ENCODE peak calls at places on chromosomes 5 and 9, in ten cellular contexts. One of them, this sample, is unnamed.

GRCh38 chr5:102901821-102902448 is 146.8 kb downstream of the PAM start:
- DNase-seq in ACHN: no peak
- DNase-seq in NCI-H1048: no peak
- DNase-seq in WTC11: no peak
- DNase-seq in HCEC 1CT: no peak
- DNase-seq in germinal center: no peak
- DNase-seq in stimulated activated CD4-positive, alpha-beta T cell treated with anti-CD3 and anti-CD28 coated beads, Interleukin-2, amount 100 ng/mL, for 48 hours: no peak
- DNase-seq in left colon: no peak
- DNase-seq in GM03348: no peak
- DNase-seq in NCI-H345: no peak
- DNase-seq in this sample: no peak

GRCh38 chr9:77417570-77417969 is 230.6 kb downstream of the GNA14 start:
- DNase-seq in ACHN: no peak
- DNase-seq in NCI-H1048: no peak
- DNase-seq in WTC11: no peak
- DNase-seq in HCEC 1CT: peak
- DNase-seq in germinal center: no peak
- DNase-seq in stimulated activated CD4-positive, alpha-beta T cell treated with anti-CD3 and anti-CD28 coated beads, Interleukin-2, amount 100 ng/mL, for 48 hours: no peak
- DNase-seq in left colon: no peak
- DNase-seq in GM03348: peak
- DNase-seq in NCI-H345: no peak
- DNase-seq in this sample: no peak

GRCh38 chr9:134221273-134222017 is 57.1 kb upstream of the RNU6ATAC start:
- DNase-seq in ACHN: no peak
- DNase-seq in NCI-H1048: no peak
- DNase-seq in WTC11: no peak
- DNase-seq in HCEC 1CT: no peak
- DNase-seq in germinal center: no peak
- DNase-seq in stimulated activated CD4-positive, alpha-beta T cell treated with anti-CD3 and anti-CD28 coated beads, Interleukin-2, amount 100 ng/mL, for 48 hours: no peak
- DNase-seq in left colon: no peak
- DNase-seq in GM03348: no peak
- DNase-seq in NCI-H345: no peak
- DNase-seq in this sample: no peak

GRCh38 chr5:95731571-95732554 is 727 bp downstream of the RHOBTB3 start:
- DNase-seq in ACHN: peak
- DNase-seq in NCI-H1048: no peak
- DNase-seq in WTC11: peak
- DNase-seq in HCEC 1CT: peak
- DNase-seq in germinal center: no peak
- DNase-seq in stimulated activated CD4-positive, alpha-beta T cell treated with anti-CD3 and anti-CD28 coated beads, Interleukin-2, amount 100 ng/mL, for 48 hours: peak
- DNase-seq in left colon: peak
- DNase-seq in GM03348: no peak
- DNase-seq in NCI-H345: peak
- DNase-seq in this sample: no peak

GRCh38 chr9:2857564-2858198 is 13.8 kb upstream of the PUM3 start:
- DNase-seq in ACHN: peak
- DNase-seq in NCI-H1048: peak
- DNase-seq in WTC11: peak
- DNase-seq in HCEC 1CT: peak
- DNase-seq in germinal center: peak
- DNase-seq in stimulated activated CD4-positive, alpha-beta T cell treated with anti-CD3 and anti-CD28 coated beads, Interleukin-2, amount 100 ng/mL, for 48 hours: peak
- DNase-seq in left colon: peak
- DNase-seq in GM03348: peak
- DNase-seq in NCI-H345: peak
- DNase-seq in this sample: no peak

GRCh38 chr9:113215142-113215541 is 5.9 kb downstream of the FKBP15 start:
- DNase-seq in ACHN: no peak
- DNase-seq in NCI-H1048: no peak
- DNase-seq in WTC11: no peak
- DNase-seq in HCEC 1CT: no peak
- DNase-seq in germinal center: no peak
- DNase-seq in stimulated activated CD4-positive, alpha-beta T cell treated with anti-CD3 and anti-CD28 coated beads, Interleukin-2, amount 100 ng/mL, for 48 hours: no peak
- DNase-seq in left colon: no peak
- DNase-seq in GM03348: no peak
- DNase-seq in NCI-H345: no peak
- DNase-seq in this sample: no peak

GRCh38 chr5:151738125-151738848 is 20.1 kb downstream of the ATOX1 start:
- DNase-seq in ACHN: no peak
- DNase-seq in NCI-H1048: no peak
- DNase-seq in WTC11: no peak
- DNase-seq in HCEC 1CT: peak
- DNase-seq in germinal center: no peak
- DNase-seq in stimulated activated CD4-positive, alpha-beta T cell treated with anti-CD3 and anti-CD28 coated beads, Interleukin-2, amount 100 ng/mL, for 48 hours: no peak
- DNase-seq in left colon: no peak
- DNase-seq in GM03348: peak
- DNase-seq in NCI-H345: no peak
- DNase-seq in this sample: no peak

GRCh38 chr5:41519801-41520200 is 9.4 kb upstream of the PLCXD3 start:
- DNase-seq in ACHN: peak
- DNase-seq in NCI-H1048: no peak
- DNase-seq in WTC11: no peak
- DNase-seq in HCEC 1CT: peak
- DNase-seq in germinal center: no peak
- DNase-seq in stimulated activated CD4-positive, alpha-beta T cell treated with anti-CD3 and anti-CD28 coated beads, Interleukin-2, amount 100 ng/mL, for 48 hours: no peak
- DNase-seq in left colon: no peak
- DNase-seq in GM03348: no peak
- DNase-seq in NCI-H345: no peak
- DNase-seq in this sample: no peak

GRCh38 chr5:151174612-151175101 is 17.1 kb upstream of the ANXA6 start:
- DNase-seq in ACHN: no peak
- DNase-seq in NCI-H1048: no peak
- DNase-seq in WTC11: no peak
- DNase-seq in HCEC 1CT: no peak
- DNase-seq in germinal center: no peak
- DNase-seq in stimulated activated CD4-positive, alpha-beta T cell treated with anti-CD3 and anti-CD28 coated beads, Interleukin-2, amount 100 ng/mL, for 48 hours: no peak
- DNase-seq in left colon: no peak
- DNase-seq in GM03348: no peak
- DNase-seq in NCI-H345: no peak
- DNase-seq in this sample: no peak

GRCh38 chr5:171386006-171386671 is 1.5 kb upstream of the NPM1 start:
- DNase-seq in ACHN: no peak
- DNase-seq in NCI-H1048: no peak
- DNase-seq in WTC11: no peak
- DNase-seq in HCEC 1CT: no peak
- DNase-seq in germinal center: no peak
- DNase-seq in stimulated activated CD4-positive, alpha-beta T cell treated with anti-CD3 and anti-CD28 coated beads, Interleukin-2, amount 100 ng/mL, for 48 hours: no peak
- DNase-seq in left colon: peak
- DNase-seq in GM03348: no peak
- DNase-seq in NCI-H345: no peak
- DNase-seq in this sample: no peak

GRCh38 chr9:128689820-128690683 is 1.0 kb downstream of the SET start:
- DNase-seq in ACHN: peak
- DNase-seq in NCI-H1048: no peak
- DNase-seq in WTC11: peak
- DNase-seq in HCEC 1CT: peak
- DNase-seq in germinal center: peak
- DNase-seq in stimulated activated CD4-positive, alpha-beta T cell treated with anti-CD3 and anti-CD28 coated beads, Interleukin-2, amount 100 ng/mL, for 48 hours: peak
- DNase-seq in left colon: peak
- DNase-seq in GM03348: peak
- DNase-seq in NCI-H345: peak
- DNase-seq in this sample: peak

GRCh38 chr9:16134351-16134750 is 581.5 kb downstream of the CCDC171 start:
- DNase-seq in ACHN: no peak
- DNase-seq in NCI-H1048: no peak
- DNase-seq in WTC11: no peak
- DNase-seq in HCEC 1CT: no peak
- DNase-seq in germinal center: no peak
- DNase-seq in stimulated activated CD4-positive, alpha-beta T cell treated with anti-CD3 and anti-CD28 coated beads, Interleukin-2, amount 100 ng/mL, for 48 hours: no peak
- DNase-seq in left colon: no peak
- DNase-seq in GM03348: no peak
- DNase-seq in NCI-H345: no peak
- DNase-seq in this sample: no peak

GRCh38 chr9:22117511-22118388 is 108.6 kb upstream of the CDKN2B start:
- DNase-seq in ACHN: no peak
- DNase-seq in NCI-H1048: no peak
- DNase-seq in WTC11: peak
- DNase-seq in HCEC 1CT: peak
- DNase-seq in germinal center: no peak
- DNase-seq in stimulated activated CD4-positive, alpha-beta T cell treated with anti-CD3 and anti-CD28 coated beads, Interleukin-2, amount 100 ng/mL, for 48 hours: no peak
- DNase-seq in left colon: peak
- DNase-seq in GM03348: peak
- DNase-seq in NCI-H345: no peak
- DNase-seq in this sample: no peak

This sample was measured in stimulated activated CD8-positive, alpha-beta memory T cell treated with anti-CD3 and anti-CD28 coated beads, Interleukin-15, amount 100 ng/mL, for 4 hours.